ENCODE peak calls at places on chromosomes 2 and 18, in six cellular contexts. P is cardiac muscle cell, J is lower leg skin, B is coronary artery, V is uterus, D is adrenal gland. F is an unnamed sample.

GRCh38 chr18:3426074-3426473 is 23.9 kb upstream of the TGIF1 start:
- DNase-seq in V (no peak), D (no peak), B (no peak), P (no peak), J (no peak), F (no peak)

GRCh38 chr2:19786408-19787058 is 115.2 kb downstream of the TTC32 start:
- DNase-seq in P (peak), D (no peak), B (peak), V (no peak), J (peak), F (peak)

GRCh38 chr2:200408428-200409311 is 101.2 kb downstream of the KCTD18 start:
- DNase-seq in J (no peak), V (no peak), B (no peak), D (no peak), P (peak), F (peak)

GRCh38 chr2:3493610-3493997 is 25.7 kb downstream of the ADI1 start:
- DNase-seq in V (peak), B (peak), D (peak), P (peak), J (peak), F (peak)

GRCh38 chr18:74562080-74562725 is 27.9 kb downstream of the CNDP1 start:
- DNase-seq in J (peak), P (no peak), V (no peak), D (no peak), B (no peak), F (no peak)

GRCh38 chr2:98852903-98853302 is 83.1 kb downstream of the CRACDL start:
- DNase-seq in J (no peak), P (no peak), B (no peak), D (no peak), V (no peak), F (no peak)

GRCh38 chr2:85167479-85167878 is 34.3 kb downstream of the TCF7L1 start:
- DNase-seq in B (no peak), P (no peak), V (no peak), J (peak), D (no peak), F (no peak)

GRCh38 chr2:40367032-40367431 is 84.9 kb downstream of the SLC8A1 start:
- DNase-seq in D (no peak), J (no peak), V (no peak), B (no peak), P (no peak), F (no peak)

GRCh38 chr2:82656370-82656769 is 1802.7 kb downstream of the SUCLG1 start:
- DNase-seq in D (no peak), V (no peak), J (no peak), B (no peak), P (peak), F (no peak)

GRCh38 chr18:44839239-44839666 is 158.6 kb downstream of the SETBP1 start:
- DNase-seq in B (no peak), J (peak), V (peak), P (peak), D (peak), F (peak)

GRCh38 chr2:225097035-225097434 is 54.8 kb upstream of the DOCK10 start:
- DNase-seq in P (no peak), D (no peak), J (no peak), V (no peak), B (no peak), F (no peak)

GRCh38 chr2:72923833-72924352 is 6.6 kb downstream of the EMX1 start:
- DNase-seq in D (no peak), P (no peak), B (no peak), V (no peak), J (peak), F (no peak)

GRCh38 chr18:25126751-25127150 is 225.2 kb downstream of the ZNF521 start:
- DNase-seq in P (no peak), B (no peak), V (no peak), D (no peak), J (no peak), F (no peak)

DNA sequence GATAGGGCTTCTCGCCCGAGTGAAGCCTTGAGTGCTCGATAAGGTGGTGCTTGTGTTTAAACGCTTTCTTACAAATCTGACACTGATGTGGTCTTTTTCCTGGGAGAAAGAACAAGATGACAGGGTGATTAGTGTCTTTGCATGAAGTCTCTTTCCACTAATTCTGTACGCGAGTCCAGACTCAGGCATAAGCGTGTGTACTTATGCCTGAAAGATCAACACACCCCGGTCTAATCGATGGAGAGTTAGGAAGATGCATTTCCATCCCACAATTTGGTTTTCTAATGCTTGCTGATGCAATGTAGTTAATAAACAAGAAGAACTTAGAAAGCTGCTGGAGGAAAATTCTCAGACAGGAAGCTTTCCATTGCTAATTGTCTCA is 130.0 kb downstream of the ZEB2 start:
- DNase-seq in V (no peak), P (no peak), J (no peak), B (no peak), D (no peak), F (no peak)
- H3K4me3 ChIP-seq in V (no peak), P (no peak), J (no peak), B (peak), D (no peak), F (no peak)

DNA sequence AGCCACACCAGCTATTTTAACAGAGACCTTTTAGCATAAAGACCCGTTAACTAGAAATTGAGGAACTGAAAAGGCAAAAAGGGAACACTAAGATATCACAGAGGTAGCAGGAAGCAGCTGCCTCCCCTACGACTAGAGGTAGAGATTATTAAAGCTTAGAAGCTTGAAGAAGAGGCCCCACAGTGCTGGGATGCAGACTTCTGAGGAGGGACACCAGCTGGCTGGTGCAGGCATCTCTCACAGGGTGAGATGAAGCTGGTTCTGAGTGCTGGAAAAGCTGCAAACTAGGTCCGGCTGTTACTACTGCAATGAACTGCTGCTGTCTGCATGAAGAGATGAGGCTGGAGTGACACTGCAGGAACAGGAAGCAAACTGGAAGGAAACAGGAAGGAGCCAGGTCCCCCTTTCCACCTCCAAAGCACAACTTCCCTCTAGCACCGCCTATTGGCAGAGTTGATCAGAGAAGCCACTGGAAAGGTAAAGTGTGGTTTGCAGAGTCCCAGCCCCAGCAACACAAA is 61.2 kb upstream of the MRPS9 start:
- DNase-seq in D (no peak), B (no peak), P (no peak), V (no peak), J (no peak), F (peak)
- H3K4me3 ChIP-seq in D (no peak), B (no peak), P (no peak), V (no peak), J (no peak), F (no peak)

GRCh38 chr2:28297531-28297930 is 95.1 kb upstream of the FOSL2 start:
- DNase-seq in J (no peak), B (no peak), P (no peak), V (no peak), D (no peak), F (no peak)

GRCh38 chr2:28298406-28298805 is 94.3 kb upstream of the FOSL2 start:
- DNase-seq in D (no peak), P (no peak), J (no peak), V (no peak), B (no peak), F (no peak)

GRCh38 chr2:28296904-28297303 is 95.8 kb upstream of the FOSL2 start:
- DNase-seq in P (no peak), D (no peak), J (no peak), B (no peak), V (no peak), F (no peak)

GRCh38 chr2:28300921-28301341 is 91.7 kb upstream of the FOSL2 start:
- DNase-seq in D (no peak), P (peak), J (no peak), B (no peak), V (no peak), F (no peak)

GRCh38 chr2:28300489-28300888 is 92.2 kb upstream of the FOSL2 start:
- DNase-seq in P (peak), J (no peak), V (no peak), D (no peak), B (no peak), F (no peak)
- H3K4me3 ChIP-seq in P (no peak), J (no peak), V (no peak), D (no peak), B (no peak), F (no peak)

GRCh38 chr2:127659408-127660290 is 13.7 kb downstream of the GPR17 start:
- DNase-seq in J (no peak), V (peak), D (peak), B (no peak), P (peak), F (peak)
- H3K4me3 ChIP-seq in J (no peak), V (no peak), D (no peak), B (peak), P (no peak), F (no peak)

DNA sequence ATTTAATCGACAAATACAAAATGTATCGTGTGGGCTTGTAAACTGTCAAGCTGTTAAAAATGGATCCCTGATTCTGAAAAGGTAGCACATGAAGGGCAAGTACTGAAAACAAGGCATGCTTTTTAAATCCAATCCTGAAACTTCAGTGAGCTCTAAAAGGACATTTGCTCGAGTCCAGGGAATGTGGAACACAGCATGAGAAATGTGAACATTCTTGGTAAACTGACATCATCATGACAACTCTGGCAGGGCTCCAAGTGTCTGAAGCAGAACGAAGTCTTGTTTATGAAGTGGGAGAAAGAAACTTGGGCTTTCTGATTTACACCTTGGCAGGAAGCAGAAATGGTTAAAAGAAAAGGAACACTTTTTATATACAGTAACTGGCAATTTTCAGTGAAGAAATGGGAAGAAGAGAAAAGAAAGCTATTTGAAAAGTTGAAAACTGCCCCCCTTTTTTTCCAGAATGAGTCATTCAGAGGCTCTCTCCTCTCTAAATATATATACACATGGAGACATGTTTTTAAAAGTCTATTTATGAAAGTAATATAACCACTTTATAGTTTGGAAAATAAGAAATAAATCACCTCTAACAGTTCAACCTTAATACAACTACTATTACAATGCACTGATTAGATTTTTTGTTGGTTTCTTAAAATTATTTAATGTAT is 120.8 kb downstream of the GAREM1 start:
- DNase-seq in V (peak), D (peak), B (peak), P (peak), J (peak), F (no peak)
- H3K4me3 ChIP-seq in V (no peak), D (peak), B (no peak), P (no peak), J (no peak), F (no peak)

GRCh38 chr18:63297678-63298392 is 21.7 kb downstream of the BCL2 start:
- DNase-seq in V (no peak), B (no peak), D (peak), P (no peak), J (no peak), F (no peak)
- H3K4me3 ChIP-seq in V (no peak), B (no peak), D (no peak), P (no peak), J (no peak), F (no peak)

DNA sequence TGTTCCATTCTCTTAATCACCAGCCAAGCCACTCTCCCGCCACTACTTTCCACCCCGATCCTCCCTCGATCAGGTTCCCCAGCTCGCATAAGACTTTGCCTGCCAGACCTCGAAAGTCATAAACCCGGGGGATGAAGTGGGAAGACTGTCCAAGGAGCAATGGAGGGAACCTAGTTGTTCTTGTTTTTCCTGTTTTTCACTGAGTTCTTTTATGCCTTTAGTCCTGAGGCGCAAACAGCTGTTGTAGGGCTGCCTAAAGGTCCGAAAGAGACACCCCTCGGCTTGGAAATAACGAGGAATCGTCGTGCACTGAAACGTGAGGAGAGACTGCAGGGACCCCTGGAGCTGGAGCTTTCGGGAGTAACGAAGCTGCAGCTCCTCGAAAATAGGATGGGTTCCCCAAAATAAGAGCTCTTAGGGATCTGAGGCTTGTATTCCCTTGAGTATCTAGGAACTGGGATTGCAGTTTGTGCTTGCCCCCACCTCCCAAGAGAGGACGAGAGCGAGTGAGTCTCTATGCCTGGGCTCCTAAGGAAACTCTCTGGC is 1.7 kb upstream of the HOXD12 start:
- DNase-seq in B (no peak), P (no peak), D (no peak), J (peak), V (no peak), F (no peak)
- H3K4me3 ChIP-seq in B (peak), P (no peak), D (no peak), J (no peak), V (no peak), F (peak)

DNA sequence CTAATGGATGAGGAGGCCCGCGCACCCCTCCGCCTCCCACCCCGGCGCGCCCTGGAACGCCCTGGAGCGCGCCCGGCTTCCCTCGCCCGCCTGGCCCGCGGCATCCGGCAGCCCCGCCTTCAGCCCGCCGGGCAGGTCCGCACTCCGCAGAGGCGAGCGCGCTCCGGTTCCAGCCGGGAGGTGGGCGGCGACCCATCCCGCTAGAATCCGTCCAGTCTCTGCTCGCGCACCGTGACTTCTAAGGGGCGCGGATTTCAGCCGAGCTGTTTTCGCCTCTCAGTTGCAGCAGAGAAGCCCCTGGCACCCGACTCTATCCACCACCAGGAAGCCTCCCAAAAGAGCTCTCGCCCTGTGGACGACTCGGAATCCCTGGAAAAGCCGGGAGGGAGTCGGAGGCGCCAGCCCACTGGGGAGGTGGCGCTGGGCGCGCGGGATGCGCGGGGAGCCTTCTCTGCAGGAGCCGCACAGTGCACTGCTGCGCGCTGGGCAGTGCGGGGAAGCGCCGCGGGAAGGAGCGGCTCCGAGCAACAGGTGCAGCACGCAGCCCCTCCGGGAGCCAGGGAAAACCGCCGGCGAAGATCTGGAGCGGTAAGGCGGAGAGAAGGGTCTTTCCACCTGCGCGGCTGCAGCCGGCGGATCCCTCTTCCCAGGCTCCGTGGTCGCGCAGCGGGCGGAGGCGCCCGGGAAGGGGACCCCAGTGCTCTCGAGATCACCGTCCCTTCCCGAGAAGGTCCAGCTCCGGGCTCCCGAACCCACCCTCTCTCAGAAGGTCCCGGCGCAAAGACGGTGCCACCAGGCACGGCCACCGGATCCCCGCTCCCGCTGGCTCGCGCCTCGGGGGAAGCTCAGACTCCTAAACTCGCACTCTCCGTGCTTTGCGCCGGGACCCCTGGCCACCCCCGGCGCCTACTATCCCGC is at the start of gene GALR1:
- DNase-seq in V (no peak), B (no peak), D (no peak), P (no peak), J (no peak), F (no peak)
- H3K4me3 ChIP-seq in V (peak), B (peak), D (peak), P (peak), J (no peak), F (no peak)